ENCODE peak calls at places on chromosome 21, in five cellular contexts. N, R, S, H and I are unnamed samples.

GRCh38 chr21:17789660-17790059 is 29.5 kb downstream of the C21orf91 start:
- DNase-seq in H (no peak), R (no peak), N (no peak), S (no peak), I (no peak)

GRCh38 chr21:26105819-26106218 is 64.8 kb downstream of the APP start:
- DNase-seq in S (no peak), N (no peak), R (no peak), H (no peak), I (no peak)

GRCh38 chr21:35619184-35619583 is 441.1 kb downstream of the SETD4 start:
- DNase-seq in H (no peak), S (no peak), N (no peak), R (no peak), I (no peak)

GRCh38 chr21:35201288-35201687 is 152.2 kb upstream of the RUNX1 start:
- DNase-seq in R (no peak), H (no peak), S (no peak), N (no peak), I (no peak)

GRCh38 chr21:34343347-34344057 is 20.3 kb upstream of the KCNE2 start:
- DNase-seq in N (no peak), R (no peak), H (no peak), S (no peak), I (no peak)

GRCh38 chr21:29656504-29657227 is 283.1 kb downstream of the GRIK1 start:
- DNase-seq in R (no peak), S (no peak), N (no peak), H (no peak), I (no peak)

GRCh38 chr21:27674037-27674436 is 707.1 kb upstream of the ADAMTS5 start:
- DNase-seq in S (no peak), N (no peak), H (no peak), R (no peak), I (no peak)

GRCh38 chr21:21547368-21547953 is 549.3 kb downstream of the NCAM2 start:
- DNase-seq in R (no peak), N (no peak), H (no peak), S (no peak), I (no peak)

GRCh38 chr21:41482321-41482720 is 25.6 kb downstream of the TMPRSS2 start:
- DNase-seq in N (no peak), S (no peak), H (no peak), R (no peak), I (no peak)

GRCh38 chr21:36708512-36709029 is 9.7 kb downstream of the SIM2 start:
- DNase-seq in N (no peak), S (no peak), H (no peak), R (no peak), I (no peak)

GRCh38 chr21:36113647-36114428 is 21.0 kb upstream of the CBR3 start:
- DNase-seq in N (no peak), R (no peak), H (no peak), S (no peak), I (no peak)